ENCODE peak calls at places on chromosome 19, in ten cellular contexts. Y is lower leg skin; Q is stimulated activated naive CD4-positive, alpha-beta T cell; E is C1 segment of cervical spinal cord; K is NCI-H774; X is endothelial cell; S is esophagus squamous epithelium; U is left lung; Z is NCI-H2029; A is fibroblast of lung. L is an unnamed sample.
A peak's percentile ranks its signal among the peaks of the same experiment; 100 is the strongest.

GRCh38 chr19:53132231-53132991 is at the start of gene ZNF415:
- DNase-seq in Z (no peak), E (peak; percentile 59), Q (no peak), A (peak; percentile 81), X (peak; percentile 75), U (peak; percentile 90), K (no peak), Y (peak; percentile 91), S (no peak), L (no peak)

GRCh38 chr19:57559008-57559403 is 657 bp downstream of the ZNF550 start:
- DNase-seq in U (no peak), Z (no peak), Y (no peak), E (no peak), A (no peak), Q (peak; percentile 8), X (peak; percentile 16), S (no peak), K (peak; percentile 3), L (peak; percentile 52)

GRCh38 chr19:41356984-41357739 is 3.4 kb upstream of the TGFB1 start:
- DNase-seq in Z (no peak), U (no peak), A (no peak), S (no peak), E (no peak), Y (no peak), K (no peak), Q (peak; percentile 32), X (no peak), L (no peak)

GRCh38 chr19:18815673-18816072 is 16.1 kb upstream of the UPF1 start:
- DNase-seq in A (no peak), Z (no peak), U (no peak), S (no peak), Q (no peak), X (no peak), K (no peak), Y (no peak), E (no peak), L (no peak)

GRCh38 chr19:1261863-1262686 is 7.1 kb upstream of the CIRBP start:
- DNase-seq in U (peak; percentile 94), Y (peak; percentile 95), X (no peak), E (peak; percentile 63), K (peak; percentile 11), Q (no peak), S (no peak), A (no peak), Z (peak; percentile 60), L (no peak)

GRCh38 chr19:30253581-30253996 is 118.6 kb upstream of the ZNF536 start:
- DNase-seq in Y (peak; percentile 70), Z (no peak), A (no peak), K (no peak), E (no peak), U (no peak), S (no peak), X (no peak), Q (no peak), L (no peak)

GRCh38 chr19:32876919-32877285 is 7.3 kb upstream of the SLC7A9 start:
- DNase-seq in S (no peak), Q (no peak), X (no peak), Y (peak; percentile 31), K (no peak), E (no peak), U (no peak), A (no peak), Z (no peak), L (no peak)

GRCh38 chr19:49359851-49360845 is 2.1 kb downstream of the TEAD2 start:
- DNase-seq in X (no peak), E (no peak), Z (no peak), Q (no peak), S (no peak), U (no peak), K (no peak), A (no peak), Y (no peak), L (no peak)

GRCh38 chr19:11377756-11378155 is 3.3 kb downstream of the SWSAP1 start:
- DNase-seq in Y (no peak), K (no peak), S (no peak), E (no peak), Z (no peak), A (no peak), Q (no peak), X (no peak), U (no peak), L (no peak)

GRCh38 chr19:31448221-31448657 is 99.0 kb upstream of the TSHZ3 start:
- DNase-seq in X (no peak), U (peak; percentile 70), S (no peak), E (no peak), Q (no peak), K (no peak), A (peak; percentile 96), Z (peak; percentile 96), Y (peak; percentile 88), L (no peak)

GRCh38 chr19:15379996-15380647 is 535 bp upstream of the AKAP8 start:
- DNase-seq in K (peak; percentile 47), Y (no peak), X (peak; percentile 66), A (peak; percentile 37), U (no peak), S (no peak), Z (peak; percentile 34), E (peak; percentile 59), Q (no peak), L (peak; percentile 76)

GRCh38 chr19:38095411-38096308 is 128.4 kb downstream of the DPF1 start:
- DNase-seq in E (peak; percentile 21), S (no peak), Q (peak; percentile 14), Z (peak; percentile 82), Y (peak; percentile 93), K (peak; percentile 84), A (peak; percentile 72), U (no peak), X (peak; percentile 72), L (peak; percentile 68)

GRCh38 chr19:31300406-31300805 is 48.8 kb downstream of the TSHZ3 start:
- DNase-seq in A (no peak), X (no peak), Q (no peak), K (no peak), Z (no peak), S (no peak), Y (no peak), U (no peak), E (no peak), L (no peak)

GRCh38 chr19:16096281-16096855 is 15.3 kb upstream of the RAB8A start:
- DNase-seq in E (no peak), K (no peak), Z (no peak), Y (no peak), U (no peak), Q (no peak), S (no peak), X (no peak), A (no peak), L (no peak)

GRCh38 chr19:43372462-43372861 is 19.0 kb downstream of the CD177 start:
- DNase-seq in K (no peak), E (no peak), Q (no peak), Y (no peak), U (no peak), Z (no peak), S (no peak), X (no peak), A (no peak), L (peak; percentile 83)

GRCh38 chr19:47633516-47633915 is 24.6 kb downstream of the BICRA start:
- DNase-seq in E (no peak), K (no peak), Z (no peak), U (no peak), X (no peak), S (no peak), Q (no peak), A (no peak), Y (no peak), L (no peak)

GRCh38 chr19:19319725-19320361 is 466 bp downstream of the SUGP1 start:
- DNase-seq in U (no peak), Y (no peak), Q (no peak), S (no peak), X (no peak), K (no peak), Z (no peak), E (no peak), A (no peak), L (peak; percentile 36)

GRCh38 chr19:29467824-29468401 is 57.9 kb upstream of the VSTM2B start:
- DNase-seq in Z (peak; percentile 27), A (no peak), Y (no peak), X (no peak), E (no peak), U (no peak), Q (no peak), K (no peak), S (no peak), L (peak; percentile 31)

GRCh38 chr19:48741222-48741999 is 1.0 kb upstream of the RASIP1 start:
- DNase-seq in Z (no peak), U (peak; percentile 80), Y (peak; percentile 92), K (no peak), S (no peak), X (peak; percentile 58), E (no peak), A (no peak), Q (no peak), L (peak; percentile 74)

GRCh38 chr19:29263305-29264080 is 50.5 kb upstream of the UQCRFS1 start:
- DNase-seq in Z (no peak), E (no peak), X (peak; percentile 77), S (no peak), Y (peak; percentile 90), K (no peak), A (peak; percentile 30), Q (no peak), U (peak; percentile 41), L (peak; percentile 40)

GRCh38 chr19:4831351-4832340 is at the start of gene TICAM1:
- DNase-seq in Z (peak; percentile 23), X (peak; percentile 35), Y (peak; percentile 95), U (peak; percentile 95), Q (peak; percentile 54), A (peak; percentile 40), E (peak; percentile 39), K (peak; percentile 3), S (no peak), L (peak; percentile 34)

GRCh38 chr19:4518345-4519171 is at the start of gene PLIN4:
- DNase-seq in K (no peak), Y (no peak), Z (no peak), Q (no peak), X (no peak), E (peak; percentile 65), A (peak; percentile 93), S (no peak), U (peak; percentile 65), L (no peak)

L was measured in NB4.